ENCODE peak calls at places on chromosomes 5 and 9, in eight cellular contexts. One of them, this sample, is unnamed. For H3K9me3, the result is how much of the 10 kb centered on the place peaks cover.

GRCh38 chr9:136686794-136687711 is at the start of gene AGPAT2:
- DNase-seq in mammary epithelial cell: peak
- DNase-seq in GM23248: peak
- DNase-seq in colonic mucosa: peak
- DNase-seq in SK-N-SH: peak
- DNase-seq in SK-N-MC: no peak
- DNase-seq in neural progenitor cell: peak
- DNase-seq in PC-3: peak
- DNase-seq in this sample: peak

GRCh38 chr5:94901071-94901979 is 282.9 kb downstream of the SLF1 start:
- DNase-seq in mammary epithelial cell: peak
- DNase-seq in neural progenitor cell: no peak
- DNase-seq in colonic mucosa: no peak
- DNase-seq in SK-N-MC: no peak
- DNase-seq in GM23248: peak
- DNase-seq in PC-3: peak
- DNase-seq in SK-N-SH: no peak
- DNase-seq in this sample: no peak

GRCh38 chr5:137254153-137254552 is 245.0 kb downstream of the SPOCK1 start:
- DNase-seq in mammary epithelial cell: no peak
- DNase-seq in colonic mucosa: no peak
- DNase-seq in SK-N-MC: no peak
- DNase-seq in PC-3: no peak
- DNase-seq in SK-N-SH: no peak
- DNase-seq in neural progenitor cell: no peak
- DNase-seq in GM23248: peak
- DNase-seq in this sample: no peak

GRCh38 chr5:16557477-16557876 is 59.3 kb downstream of the RETREG1 start:
- DNase-seq in colonic mucosa: no peak
- DNase-seq in neural progenitor cell: no peak
- DNase-seq in mammary epithelial cell: no peak
- DNase-seq in GM23248: no peak
- DNase-seq in SK-N-MC: no peak
- DNase-seq in SK-N-SH: no peak
- DNase-seq in PC-3: no peak
- DNase-seq in this sample: no peak

GRCh38 chr5:149113669-149114068 is 27.6 kb upstream of the ABLIM3 start:
- DNase-seq in mammary epithelial cell: peak
- DNase-seq in PC-3: peak
- DNase-seq in SK-N-MC: no peak
- DNase-seq in colonic mucosa: no peak
- DNase-seq in neural progenitor cell: no peak
- DNase-seq in SK-N-SH: no peak
- DNase-seq in GM23248: peak
- DNase-seq in this sample: no peak

GRCh38 chr5:135868681-135869080 is 27.0 kb downstream of the IL9 start:
- DNase-seq in neural progenitor cell: no peak
- DNase-seq in SK-N-MC: no peak
- DNase-seq in mammary epithelial cell: no peak
- DNase-seq in GM23248: no peak
- DNase-seq in PC-3: no peak
- DNase-seq in colonic mucosa: no peak
- DNase-seq in SK-N-SH: no peak
- DNase-seq in this sample: no peak

GRCh38 chr5:61534481-61535267 is 202.6 kb downstream of the ZSWIM6 start:
- DNase-seq in GM23248: no peak
- DNase-seq in PC-3: no peak
- DNase-seq in neural progenitor cell: no peak
- DNase-seq in mammary epithelial cell: no peak
- DNase-seq in SK-N-SH: no peak
- DNase-seq in SK-N-MC: no peak
- DNase-seq in colonic mucosa: no peak
- DNase-seq in this sample: no peak

GRCh38 chr9:96515629-96516470 is 65.9 kb downstream of the HABP4 start:
- DNase-seq in SK-N-MC: no peak
- DNase-seq in mammary epithelial cell: no peak
- DNase-seq in PC-3: no peak
- DNase-seq in SK-N-SH: no peak
- DNase-seq in colonic mucosa: no peak
- DNase-seq in GM23248: peak
- DNase-seq in neural progenitor cell: no peak
- DNase-seq in this sample: no peak

GRCh38 chr9:77977210-77977611 is 54.4 kb downstream of the GNAQ start:
- DNase-seq in SK-N-MC: no peak
- DNase-seq in neural progenitor cell: peak
- DNase-seq in colonic mucosa: peak
- DNase-seq in PC-3: no peak
- DNase-seq in GM23248: peak
- DNase-seq in SK-N-SH: peak
- DNase-seq in mammary epithelial cell: peak
- DNase-seq in this sample: no peak

GRCh38 chr5:50873594-50874276 is 207.3 kb downstream of the PARP8 start:
- DNase-seq in colonic mucosa: no peak
- DNase-seq in mammary epithelial cell: no peak
- DNase-seq in PC-3: no peak
- DNase-seq in SK-N-SH: no peak
- DNase-seq in SK-N-MC: no peak
- DNase-seq in GM23248: no peak
- DNase-seq in neural progenitor cell: no peak
- DNase-seq in this sample: no peak

GRCh38 chr9:6072442-6072841 is 57.0 kb upstream of the RANBP6 start:
- DNase-seq in PC-3: no peak
- DNase-seq in SK-N-SH: no peak
- DNase-seq in SK-N-MC: no peak
- DNase-seq in GM23248: no peak
- DNase-seq in mammary epithelial cell: no peak
- DNase-seq in neural progenitor cell: no peak
- DNase-seq in colonic mucosa: no peak
- DNase-seq in this sample: no peak

GRCh38 chr5:137933491-137933911 is 44.2 kb downstream of the PKD2L2 start:
- DNase-seq in neural progenitor cell: no peak
- DNase-seq in PC-3: no peak
- DNase-seq in mammary epithelial cell: no peak
- DNase-seq in SK-N-SH: no peak
- DNase-seq in SK-N-MC: no peak
- DNase-seq in GM23248: peak
- DNase-seq in colonic mucosa: no peak
- DNase-seq in this sample: no peak

GRCh38 chr5:32859211-32859641 is 148.1 kb downstream of the NPR3 start:
- DNase-seq in mammary epithelial cell: peak
- DNase-seq in colonic mucosa: no peak
- DNase-seq in SK-N-SH: no peak
- DNase-seq in PC-3: peak
- DNase-seq in GM23248: peak
- DNase-seq in neural progenitor cell: no peak
- DNase-seq in SK-N-MC: no peak
- DNase-seq in this sample: no peak

GRCh38 chr5:147748590-147748989 is 33.9 kb downstream of the JAKMIP2 start:
- DNase-seq in SK-N-SH: no peak
- DNase-seq in GM23248: no peak
- DNase-seq in neural progenitor cell: no peak
- DNase-seq in colonic mucosa: no peak
- DNase-seq in SK-N-MC: no peak
- DNase-seq in mammary epithelial cell: no peak
- DNase-seq in PC-3: no peak
- DNase-seq in this sample: no peak

GRCh38 chr5:155089649-155090048 is 76.1 kb downstream of the KIF4B start:
- DNase-seq in mammary epithelial cell: no peak
- DNase-seq in colonic mucosa: no peak
- DNase-seq in SK-N-SH: no peak
- DNase-seq in neural progenitor cell: no peak
- DNase-seq in PC-3: no peak
- DNase-seq in SK-N-MC: no peak
- DNase-seq in GM23248: peak
- DNase-seq in this sample: no peak

GRCh38 chr9:38136386-38136785 is 67.4 kb upstream of the SHB start:
- DNase-seq in SK-N-MC: no peak
- DNase-seq in GM23248: no peak
- DNase-seq in PC-3: no peak
- DNase-seq in colonic mucosa: no peak
- DNase-seq in mammary epithelial cell: no peak
- DNase-seq in neural progenitor cell: no peak
- DNase-seq in SK-N-SH: no peak
- DNase-seq in this sample: no peak

GRCh38 chr5:26807231-26808199 is 230.9 kb downstream of the CDH9 start:
- DNase-seq in PC-3: no peak
- DNase-seq in SK-N-MC: no peak
- DNase-seq in SK-N-SH: no peak
- DNase-seq in colonic mucosa: no peak
- DNase-seq in neural progenitor cell: no peak
- DNase-seq in mammary epithelial cell: no peak
- DNase-seq in GM23248: no peak
- DNase-seq in this sample: no peak
- H3K9me3 ChIP-seq in PC-3: under half
- H3K9me3 ChIP-seq in SK-N-MC: under half
- H3K9me3 ChIP-seq in SK-N-SH: under half
- H3K9me3 ChIP-seq in colonic mucosa: under half
- H3K9me3 ChIP-seq in neural progenitor cell: under half
- H3K9me3 ChIP-seq in mammary epithelial cell: under half
- H3K9me3 ChIP-seq in GM23248: under half
- H3K9me3 ChIP-seq in this sample: under half

GRCh38 chr9:94511134-94511942 is 43.5 kb upstream of the PCAT7 start:
- DNase-seq in SK-N-MC: no peak
- DNase-seq in SK-N-SH: no peak
- DNase-seq in mammary epithelial cell: no peak
- DNase-seq in GM23248: no peak
- DNase-seq in PC-3: peak
- DNase-seq in colonic mucosa: no peak
- DNase-seq in neural progenitor cell: no peak
- DNase-seq in this sample: no peak
- H3K27ac ChIP-seq in SK-N-MC: peak
- H3K27ac ChIP-seq in SK-N-SH: peak
- H3K27ac ChIP-seq in mammary epithelial cell: no peak
- H3K27ac ChIP-seq in GM23248: no peak
- H3K27ac ChIP-seq in PC-3: no peak
- H3K27ac ChIP-seq in colonic mucosa: no peak
- H3K27ac ChIP-seq in neural progenitor cell: no peak
- H3K27ac ChIP-seq in this sample: no peak

GRCh38 chr5:151093476-151093889 is 12.6 kb upstream of the TNIP1 start:
- DNase-seq in mammary epithelial cell: peak
- DNase-seq in SK-N-MC: no peak
- DNase-seq in GM23248: peak
- DNase-seq in SK-N-SH: no peak
- DNase-seq in PC-3: peak
- DNase-seq in colonic mucosa: no peak
- DNase-seq in neural progenitor cell: no peak
- DNase-seq in this sample: no peak

GRCh38 chr5:151094054-151094858 is 13.4 kb upstream of the TNIP1 start:
- DNase-seq in PC-3: peak
- DNase-seq in neural progenitor cell: no peak
- DNase-seq in GM23248: peak
- DNase-seq in SK-N-SH: no peak
- DNase-seq in colonic mucosa: peak
- DNase-seq in mammary epithelial cell: peak
- DNase-seq in SK-N-MC: no peak
- DNase-seq in this sample: no peak

GRCh38 chr5:151094861-151095260 is 14.0 kb upstream of the TNIP1 start:
- DNase-seq in neural progenitor cell: no peak
- DNase-seq in SK-N-SH: no peak
- DNase-seq in colonic mucosa: peak
- DNase-seq in PC-3: no peak
- DNase-seq in GM23248: peak
- DNase-seq in SK-N-MC: no peak
- DNase-seq in mammary epithelial cell: no peak
- DNase-seq in this sample: no peak

GRCh38 chr5:151095341-151096000 is 14.6 kb upstream of the TNIP1 start:
- DNase-seq in SK-N-SH: peak
- DNase-seq in GM23248: peak
- DNase-seq in colonic mucosa: peak
- DNase-seq in SK-N-MC: no peak
- DNase-seq in mammary epithelial cell: no peak
- DNase-seq in PC-3: no peak
- DNase-seq in neural progenitor cell: no peak
- DNase-seq in this sample: peak

DNA sequence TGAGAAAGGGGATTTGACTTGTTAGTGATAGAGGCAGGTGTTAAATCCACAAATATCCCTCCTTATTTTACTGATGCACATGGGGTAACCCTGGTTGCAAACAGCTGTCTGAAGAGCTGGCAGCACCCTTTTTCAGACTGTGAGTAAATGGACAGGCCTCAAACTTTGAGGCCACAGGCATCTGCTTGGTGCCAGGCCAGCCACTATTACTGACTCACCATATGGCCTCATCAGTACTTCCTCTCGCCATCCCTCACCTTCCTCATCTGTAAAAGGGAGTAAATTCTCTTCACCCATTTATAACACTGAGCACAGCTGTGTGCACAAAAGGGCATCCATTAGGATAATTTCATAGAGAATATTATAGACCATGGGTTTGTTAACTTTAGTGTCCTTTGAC is 11.9 kb upstream of the TNIP1 start:
- DNase-seq in mammary epithelial cell: peak
- DNase-seq in colonic mucosa: no peak
- DNase-seq in neural progenitor cell: no peak
- DNase-seq in SK-N-SH: no peak
- DNase-seq in PC-3: peak
- DNase-seq in SK-N-MC: no peak
- DNase-seq in GM23248: peak
- DNase-seq in this sample: no peak
- H3K9ac ChIP-seq in mammary epithelial cell: peak
- H3K9ac ChIP-seq in colonic mucosa: no peak
- H3K9ac ChIP-seq in neural progenitor cell: no peak
- H3K9ac ChIP-seq in SK-N-SH: peak
- H3K9ac ChIP-seq in PC-3: peak
- H3K9ac ChIP-seq in SK-N-MC: no peak
- H3K9ac ChIP-seq in GM23248: peak
- H3K9ac ChIP-seq in this sample: no peak

GRCh38 chr9:95336281-95336680 is 18.8 kb upstream of the FANCC start:
- DNase-seq in SK-N-SH: peak
- DNase-seq in GM23248: peak
- DNase-seq in neural progenitor cell: no peak
- DNase-seq in PC-3: no peak
- DNase-seq in colonic mucosa: no peak
- DNase-seq in mammary epithelial cell: no peak
- DNase-seq in SK-N-MC: no peak
- DNase-seq in this sample: no peak

GRCh38 chr9:95330720-95331404 is 13.4 kb upstream of the FANCC start:
- DNase-seq in GM23248: no peak
- DNase-seq in PC-3: no peak
- DNase-seq in colonic mucosa: no peak
- DNase-seq in neural progenitor cell: no peak
- DNase-seq in mammary epithelial cell: no peak
- DNase-seq in SK-N-SH: no peak
- DNase-seq in SK-N-MC: no peak
- DNase-seq in this sample: no peak

GRCh38 chr9:95333426-95333825 is 15.9 kb upstream of the FANCC start:
- DNase-seq in mammary epithelial cell: no peak
- DNase-seq in colonic mucosa: no peak
- DNase-seq in neural progenitor cell: no peak
- DNase-seq in PC-3: no peak
- DNase-seq in SK-N-SH: no peak
- DNase-seq in GM23248: no peak
- DNase-seq in SK-N-MC: no peak
- DNase-seq in this sample: no peak

GRCh38 chr9:95338243-95338642 is 20.7 kb upstream of the FANCC start:
- DNase-seq in neural progenitor cell: no peak
- DNase-seq in PC-3: no peak
- DNase-seq in mammary epithelial cell: no peak
- DNase-seq in GM23248: no peak
- DNase-seq in SK-N-SH: no peak
- DNase-seq in SK-N-MC: no peak
- DNase-seq in colonic mucosa: no peak
- DNase-seq in this sample: no peak

GRCh38 chr9:95332860-95333259 is 15.4 kb upstream of the FANCC start:
- DNase-seq in GM23248: no peak
- DNase-seq in SK-N-MC: no peak
- DNase-seq in neural progenitor cell: no peak
- DNase-seq in SK-N-SH: no peak
- DNase-seq in PC-3: no peak
- DNase-seq in mammary epithelial cell: no peak
- DNase-seq in colonic mucosa: no peak
- DNase-seq in this sample: no peak
- H3K9me3 ChIP-seq in GM23248: under half
- H3K9me3 ChIP-seq in SK-N-MC: under half
- H3K9me3 ChIP-seq in neural progenitor cell: under half
- H3K9me3 ChIP-seq in SK-N-SH: under half
- H3K9me3 ChIP-seq in PC-3: under half
- H3K9me3 ChIP-seq in mammary epithelial cell: under half
- H3K9me3 ChIP-seq in colonic mucosa: under half
- H3K9me3 ChIP-seq in this sample: under half